ENCODE peak calls at places on chromosome 12, in seven cellular contexts. H is NB4, P is nephron progenitor cell, V is GM13977, N is tibial artery, A is AG09309, M is natural killer cell. D is an unnamed sample.

GRCh38 chr12:124613151-124613585 is 45.8 kb upstream of the NCOR2 start:
- DNase-seq in H (no peak), P (no peak), V (no peak), N (no peak), A (no peak), M (no peak), D (no peak)

GRCh38 chr12:105922670-105923102 is 216.1 kb downstream of the NUAK1 start:
- DNase-seq in H (no peak), P (no peak), V (no peak), N (no peak), A (peak), M (no peak), D (no peak)

GRCh38 chr12:107351716-107352115 is 258.4 kb upstream of the CRY1 start:
- DNase-seq in H (no peak), P (no peak), V (no peak), N (no peak), A (no peak), M (no peak), D (no peak)

GRCh38 chr12:67394600-67394999 is 125.4 kb downstream of the CAND1 start:
- DNase-seq in H (no peak), P (no peak), V (no peak), N (peak), A (peak), M (no peak), D (no peak)

GRCh38 chr12:116765271-116765670 is 27.2 kb downstream of the RNFT2 start:
- DNase-seq in H (no peak), P (no peak), V (no peak), N (no peak), A (no peak), M (no peak), D (no peak)

GRCh38 chr12:63802012-63802608 is 22.4 kb downstream of the RXYLT1 start:
- DNase-seq in H (peak), P (no peak), V (no peak), N (no peak), A (no peak), M (no peak), D (no peak)

GRCh38 chr12:119725523-119725922 is 57.6 kb downstream of the PRKAB1 start:
- DNase-seq in H (no peak), P (no peak), V (no peak), N (no peak), A (no peak), M (no peak), D (no peak)

GRCh38 chr12:47394070-47394469 is 311.8 kb downstream of the RPAP3 start:
- DNase-seq in H (no peak), P (no peak), V (no peak), N (no peak), A (no peak), M (no peak), D (no peak)

GRCh38 chr12:21502872-21503271 is 1.3 kb downstream of the GOLT1B start:
- DNase-seq in H (peak), P (no peak), V (no peak), N (no peak), A (no peak), M (no peak), D (no peak)

GRCh38 chr12:6205144-6205539 is 4.9 kb downstream of the CD9 start:
- DNase-seq in H (peak), P (no peak), V (no peak), N (peak), A (no peak), M (no peak), D (no peak)
- TF ChIP-seq CTCF in H (no peak), P (no peak), V (no peak), N (no peak), A (no peak), M (no peak), D (no peak)

DNA sequence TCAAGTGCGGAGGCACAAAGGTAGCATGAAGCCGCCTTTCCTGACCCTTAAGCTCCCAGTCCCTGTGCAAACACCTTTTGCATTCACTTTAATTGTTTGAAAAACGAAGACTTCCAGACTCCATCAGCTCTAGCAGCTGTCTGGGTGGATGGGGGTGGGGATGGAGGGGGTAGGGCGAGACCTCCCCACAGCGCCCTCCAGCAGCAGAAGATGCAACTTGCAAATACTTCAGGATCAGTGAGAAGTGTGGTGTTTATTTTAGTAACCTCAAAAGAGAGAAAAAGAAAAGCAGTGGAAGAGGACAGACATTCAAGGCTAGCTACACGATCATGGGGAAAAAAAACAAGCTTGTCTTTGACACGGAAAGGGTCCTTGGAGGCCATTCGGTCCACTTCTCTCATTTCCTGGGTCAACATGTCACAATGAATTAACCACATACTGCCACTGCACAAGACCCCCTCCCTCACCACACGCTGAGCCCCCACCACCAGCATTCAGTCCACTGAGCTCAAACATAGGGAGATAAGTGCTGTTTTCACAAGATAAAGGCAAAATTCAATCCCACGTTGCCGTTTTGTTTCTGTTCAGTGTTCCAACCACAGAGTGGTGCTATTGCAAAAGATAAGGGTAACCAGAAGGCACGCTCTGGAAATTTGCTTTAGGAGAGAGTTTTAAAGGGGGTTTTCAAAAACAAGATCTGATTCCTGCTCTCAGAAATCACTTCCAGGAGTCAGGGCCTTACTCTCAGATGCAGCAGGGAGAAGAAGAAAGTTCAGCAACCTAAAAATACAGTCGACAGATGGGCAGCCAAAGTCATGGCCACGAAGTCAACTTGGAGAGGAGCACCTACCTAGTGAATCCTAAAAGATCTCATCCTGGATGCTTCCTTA is 3.3 kb upstream of the NTF3 start:
- DNase-seq in H (peak), P (no peak), V (no peak), N (no peak), A (no peak), M (no peak), D (no peak)
- TF ChIP-seq CTCF in H (peak), P (peak), V (peak), N (peak), A (peak), M (no peak), D (no peak)

DNA sequence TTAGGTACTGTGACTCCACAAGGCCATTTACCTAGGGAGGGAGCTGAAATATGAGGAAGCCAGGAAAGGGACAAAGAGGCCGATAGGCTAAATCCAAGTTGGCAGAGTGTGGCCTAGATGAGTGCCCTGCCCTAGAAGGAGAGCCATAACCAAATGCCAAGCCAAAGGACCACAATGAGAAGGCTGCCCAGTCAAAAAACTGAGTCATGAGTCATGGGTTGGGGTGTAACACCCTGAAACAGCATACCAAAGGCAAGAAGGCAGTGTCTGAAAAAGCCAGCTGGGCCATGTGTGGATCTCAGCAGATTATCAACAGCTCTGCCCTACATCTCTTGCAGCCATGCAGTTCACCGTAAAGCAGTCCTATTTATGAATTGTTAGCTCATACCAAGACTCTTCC is 171.7 kb downstream of the PHLDA1 start:
- DNase-seq in H (no peak), P (no peak), V (no peak), N (no peak), A (no peak), M (no peak), D (no peak)
- TF ChIP-seq CTCF in H (no peak), P (no peak), V (no peak), N (no peak), A (no peak), M (no peak), D (no peak)

DNA sequence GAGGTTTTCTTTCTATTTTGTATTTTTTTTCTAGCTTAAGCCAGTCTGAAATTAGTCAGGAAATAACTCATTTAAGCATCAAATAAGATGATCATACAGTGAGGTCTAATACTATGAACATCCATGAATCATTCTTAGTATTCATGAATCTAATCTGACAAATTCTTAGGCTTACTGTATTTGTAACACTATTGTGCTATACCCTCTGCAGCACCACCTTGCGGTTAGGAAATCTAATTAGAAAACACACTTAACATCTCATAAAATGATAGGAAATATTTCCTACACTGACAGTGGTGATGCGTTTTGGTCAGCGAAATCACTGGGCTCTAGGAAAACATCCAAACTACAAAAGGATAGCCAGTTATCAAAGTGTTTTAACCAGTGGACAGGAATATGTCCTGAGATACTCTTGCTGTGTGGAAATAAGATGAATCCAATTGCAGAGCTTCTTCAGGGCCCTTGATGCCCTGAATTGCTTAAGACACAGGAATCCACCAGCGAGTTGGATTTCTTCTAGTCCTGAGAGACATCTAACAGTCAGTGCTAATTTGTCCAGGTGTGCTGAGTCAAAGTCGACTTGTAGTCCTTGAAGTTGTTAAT is 109.3 kb upstream of the MYF6 start:
- DNase-seq in H (no peak), P (peak), V (no peak), N (no peak), A (peak), M (no peak), D (no peak)
- TF ChIP-seq CTCF in H (no peak), P (peak), V (peak), N (peak), A (peak), M (no peak), D (no peak)

GRCh38 chr12:16962889-16963288 is 356.9 kb upstream of the LMO3 start:
- DNase-seq in H (no peak), P (no peak), V (no peak), N (no peak), A (no peak), M (no peak), D (no peak)
- TF ChIP-seq CTCF in H (no peak), P (no peak), V (no peak), N (no peak), A (no peak), M (no peak), D (no peak)

GRCh38 chr12:98939926-98940325 is 294.8 kb downstream of the APAF1 start:
- DNase-seq in H (no peak), P (no peak), V (no peak), N (no peak), A (no peak), M (no peak), D (no peak)

GRCh38 chr12:98935847-98936246 is 290.8 kb downstream of the APAF1 start:
- DNase-seq in H (no peak), P (no peak), V (no peak), N (no peak), A (no peak), M (no peak), D (no peak)

GRCh38 chr12:98939350-98939749 is 294.3 kb downstream of the APAF1 start:
- DNase-seq in H (peak), P (peak), V (no peak), N (no peak), A (peak), M (no peak), D (no peak)
- TF ChIP-seq CTCF in H (peak), P (peak), V (peak), N (no peak), A (peak), M (no peak), D (no peak)

DNA sequence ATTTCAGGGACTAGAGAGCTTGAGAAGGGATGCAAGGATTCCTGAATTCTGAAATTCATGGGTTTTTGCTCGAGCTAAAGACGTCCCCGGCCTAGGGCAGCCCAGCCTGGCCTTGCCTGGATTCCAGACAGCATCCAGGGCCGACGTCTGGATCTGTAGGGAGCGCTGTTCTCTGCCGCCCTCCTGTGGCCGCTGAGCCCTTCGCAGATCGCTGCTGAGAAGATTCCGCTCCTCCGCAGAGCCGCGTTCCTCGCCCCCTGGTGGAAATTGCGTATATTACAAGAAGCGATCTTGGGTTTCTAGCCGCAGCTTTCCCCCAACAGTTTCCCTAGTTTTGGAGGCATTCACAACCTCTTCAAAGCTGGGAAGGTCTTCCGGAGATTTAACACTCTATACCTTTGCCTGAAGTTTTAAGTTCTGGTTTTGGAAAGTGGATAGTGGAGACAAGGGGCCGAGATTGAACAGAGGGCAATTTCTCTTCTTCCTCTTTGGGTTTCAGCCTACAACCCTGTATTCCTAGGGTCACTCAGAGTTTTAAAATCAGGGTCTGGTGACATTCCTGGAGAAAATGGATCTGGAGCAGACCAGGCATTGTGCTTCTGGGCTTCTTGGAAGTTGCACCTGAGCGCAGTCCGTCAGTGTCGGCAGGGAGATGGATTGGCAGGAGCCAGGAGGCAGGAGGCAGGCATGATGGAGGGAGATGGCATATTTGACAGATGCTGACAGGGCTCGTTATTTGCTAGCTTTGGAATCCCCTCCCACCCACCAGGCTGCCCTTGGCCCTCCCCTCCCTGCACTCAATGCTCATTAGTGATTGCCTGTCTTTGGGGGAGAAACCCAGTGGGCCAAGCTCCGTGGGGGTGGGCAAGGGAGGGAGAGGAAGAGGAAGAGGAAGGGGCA is 4.9 kb downstream of the CISTR start:
- DNase-seq in H (peak), P (peak), V (peak), N (peak), A (peak), M (peak), D (peak)
- TF ChIP-seq CTCF in H (peak), P (peak), V (peak), N (peak), A (peak), M (peak), D (peak)

DNA sequence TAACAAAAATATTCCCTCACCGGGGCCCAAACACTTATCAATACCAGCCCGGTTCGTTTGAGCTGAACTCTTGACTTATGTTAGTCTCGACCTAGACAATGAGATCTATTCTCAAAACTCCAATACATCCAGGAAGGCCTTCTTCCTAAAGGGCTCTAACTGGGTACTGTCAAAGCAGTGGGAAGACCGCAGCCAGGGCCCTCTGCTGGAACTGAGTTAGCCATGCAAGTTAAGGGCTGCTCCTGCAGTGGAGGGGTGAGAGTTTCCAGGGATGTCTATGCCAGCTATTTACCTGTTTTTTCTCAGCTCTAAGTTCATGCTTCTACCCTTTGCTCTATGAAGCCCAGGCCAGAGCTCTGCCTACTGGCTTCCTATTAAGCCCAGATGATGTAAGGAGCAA is 348.8 kb downstream of the GXYLT1 start:
- DNase-seq in H (no peak), P (peak), V (no peak), N (no peak), A (no peak), M (no peak), D (no peak)
- TF ChIP-seq CTCF in H (peak), P (no peak), V (no peak), N (no peak), A (no peak), M (no peak), D (no peak)

D was measured in activated B cell treated with CpG ODN at 0.5 μM for 24 hours.